ENCODE peak calls at places on chromosomes 5 and 9, in four cellular contexts. F is HCT116, H is A549, E is K562. D is an unnamed sample. For H3K4me1, the result is how much of the 10 kb centered on the place peaks cover.

GRCh38 chr9:23775549-23775948 is 50.5 kb downstream of the ELAVL2 start:
- DNase-seq in E (no peak), F (no peak), H (no peak), D (no peak)

GRCh38 chr5:67021522-67022316 is 174.9 kb downstream of the CD180 start:
- DNase-seq in H (no peak), F (no peak), E (no peak), D (peak)

GRCh38 chr9:125787715-125788114 is 40.5 kb downstream of the PBX3 start:
- DNase-seq in E (no peak), F (no peak), H (no peak), D (no peak)

GRCh38 chr5:72407541-72407940 is 87.4 kb downstream of the PTCD2 start:
- DNase-seq in F (no peak), H (no peak), E (no peak), D (peak)

GRCh38 chr9:21455320-21455719 is 15.1 kb downstream of the IFNA1 start:
- DNase-seq in H (peak), E (no peak), F (peak), D (peak)

GRCh38 chr5:171628344-171628743 is 157.3 kb upstream of the SMIM23 start:
- DNase-seq in E (no peak), H (no peak), F (no peak), D (no peak)

GRCh38 chr5:126920291-126920690 is 110.1 kb downstream of the MARCHF3 start:
- DNase-seq in E (no peak), F (no peak), H (no peak), D (peak)

GRCh38 chr5:137370096-137370495 is 129.0 kb downstream of the SPOCK1 start:
- DNase-seq in H (no peak), F (no peak), E (no peak), D (no peak)

GRCh38 chr5:146206257-146206656 is 2.9 kb downstream of the RBM27 start:
- DNase-seq in F (no peak), H (no peak), E (no peak), D (no peak)

GRCh38 chr9:108156270-108156998 is 666.9 kb upstream of the KLF4 start:
- DNase-seq in E (peak), F (peak), H (peak), D (no peak)

GRCh38 chr9:1619915-1620705 is 395.0 kb upstream of the SMARCA2 start:
- DNase-seq in E (no peak), H (peak), F (no peak), D (no peak)

GRCh38 chr9:33737811-33738606 is 57.4 kb upstream of the PRSS3 start:
- DNase-seq in H (peak), F (peak), E (peak), D (peak)

GRCh38 chr5:117973785-117974184 is 1014.6 kb downstream of the DTWD2 start:
- DNase-seq in H (no peak), E (no peak), F (no peak), D (no peak)

GRCh38 chr5:139985733-139986132 is 57.4 kb downstream of the NRG2 start:
- DNase-seq in E (peak), F (peak), H (peak), D (peak)

GRCh38 chr5:149125386-149125891 is 15.9 kb upstream of the ABLIM3 start:
- DNase-seq in F (no peak), H (no peak), E (peak), D (peak)

GRCh38 chr5:154858972-154859950 is 834 bp downstream of the CNOT8 start:
- DNase-seq in F (no peak), H (peak), E (peak), D (no peak)
- TF ChIP-seq RAD21 in F (no peak), H (no peak), E (no peak), D (no peak)

DNA sequence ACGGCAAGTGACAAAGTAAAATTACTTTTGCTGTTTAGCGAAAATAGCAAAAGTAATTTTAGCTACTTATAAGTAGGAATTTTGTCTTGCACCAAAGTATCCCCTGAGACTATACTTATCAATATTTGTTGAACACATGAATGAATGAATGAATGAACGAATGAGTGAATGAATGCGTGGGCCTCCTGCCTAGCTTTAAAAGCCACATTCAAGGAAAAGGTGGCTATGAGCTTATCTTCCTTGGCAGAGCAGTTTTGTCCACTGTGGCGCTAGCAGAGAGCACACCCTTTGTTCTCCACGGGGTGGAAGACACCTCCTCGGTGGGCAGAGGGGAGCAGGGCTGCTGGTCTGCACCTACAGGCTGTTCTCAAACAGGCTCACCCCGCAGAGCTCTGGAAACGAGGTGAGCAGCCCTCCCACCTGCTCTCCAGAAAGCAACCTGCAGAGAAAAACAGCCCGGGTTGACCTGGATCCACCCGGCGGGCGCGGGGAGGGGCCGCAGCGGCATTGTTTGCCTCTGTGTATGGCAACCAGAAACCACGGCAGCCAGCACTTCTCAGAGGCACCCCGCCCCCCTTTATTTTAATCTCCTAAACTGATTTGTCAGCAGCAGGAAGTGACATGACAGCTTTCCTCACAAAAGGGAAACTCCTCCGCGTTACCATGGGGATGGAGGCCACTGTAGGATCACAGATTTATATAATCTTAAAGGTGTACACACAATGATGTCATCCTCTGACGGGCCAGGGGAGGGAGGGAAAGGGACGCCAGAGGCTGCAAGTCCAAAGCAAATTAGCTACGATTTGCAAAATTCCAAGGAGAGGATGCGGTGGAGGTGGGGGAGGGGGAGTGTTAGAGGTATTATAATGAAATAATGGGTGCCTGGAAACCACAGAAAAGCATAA is 5.9 kb downstream of the DUSP1 start:
- DNase-seq in E (peak), H (peak), F (peak), D (peak)
- H3K4me1 ChIP-seq in E (under half), H (under half), F (under half), D (under half)

DNA sequence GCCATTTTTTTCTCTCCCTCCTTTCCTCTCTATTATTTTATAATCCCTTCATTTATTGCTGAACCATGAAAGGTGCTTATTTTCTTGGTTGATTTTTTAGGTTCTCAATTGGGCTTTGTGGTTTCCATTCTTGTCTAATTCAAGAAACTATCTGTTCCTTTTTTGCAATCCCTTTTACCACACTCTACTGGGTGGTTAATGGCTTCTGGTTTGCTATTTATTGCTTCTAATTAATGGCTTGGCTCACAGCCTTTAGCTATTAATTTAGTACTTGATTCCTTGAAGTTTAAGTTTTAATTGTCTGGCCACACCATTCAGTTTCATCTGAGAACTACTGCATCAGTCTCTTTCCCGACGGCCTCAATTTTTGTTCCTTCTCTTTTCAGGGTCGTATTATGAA is 5.6 kb downstream of the FRRS1L start:
- DNase-seq in E (no peak), F (no peak), H (no peak), D (no peak)
- TF ChIP-seq RAD21 in E (no peak), F (no peak), H (no peak), D (no peak)

DNA sequence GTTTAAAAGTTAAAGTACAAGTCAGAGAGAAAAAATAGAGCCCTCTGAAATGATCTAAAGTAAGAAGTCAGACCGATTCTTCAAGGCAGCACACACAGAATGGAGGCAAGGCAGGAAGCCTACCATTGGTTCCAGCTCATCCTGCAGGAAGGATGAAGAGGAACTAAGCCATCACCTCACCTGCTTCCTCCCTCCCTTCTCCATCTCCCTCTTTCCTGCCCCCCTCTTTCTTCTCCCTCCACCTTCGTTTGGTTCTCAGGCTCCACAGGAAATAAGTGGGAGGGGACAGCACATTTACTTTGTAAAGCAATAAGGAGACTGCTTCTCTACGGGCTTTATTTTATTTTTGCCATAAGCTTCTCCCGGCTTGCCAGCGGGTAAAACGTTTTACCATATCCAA is 213.4 kb downstream of the TRIM32 start:
- DNase-seq in F (no peak), E (no peak), H (no peak), D (no peak)
- H3K4me1 ChIP-seq in F (under half), E (under half), H (under half), D (under half)

GRCh38 chr5:142821733-142822487 is 51.7 kb downstream of the ARHGAP26 start:
- DNase-seq in H (peak), F (peak), E (peak), D (peak)
- TF ChIP-seq RAD21 in H (peak), F (no peak), E (no peak), D (no peak)

GRCh38 chr5:2542821-2543220 is 208.7 kb downstream of the IRX2 start:
- DNase-seq in F (no peak), H (no peak), E (no peak), D (no peak)
- H3K4me1 ChIP-seq in F (under half), H (under half), E (under half), D (under half)

DNA sequence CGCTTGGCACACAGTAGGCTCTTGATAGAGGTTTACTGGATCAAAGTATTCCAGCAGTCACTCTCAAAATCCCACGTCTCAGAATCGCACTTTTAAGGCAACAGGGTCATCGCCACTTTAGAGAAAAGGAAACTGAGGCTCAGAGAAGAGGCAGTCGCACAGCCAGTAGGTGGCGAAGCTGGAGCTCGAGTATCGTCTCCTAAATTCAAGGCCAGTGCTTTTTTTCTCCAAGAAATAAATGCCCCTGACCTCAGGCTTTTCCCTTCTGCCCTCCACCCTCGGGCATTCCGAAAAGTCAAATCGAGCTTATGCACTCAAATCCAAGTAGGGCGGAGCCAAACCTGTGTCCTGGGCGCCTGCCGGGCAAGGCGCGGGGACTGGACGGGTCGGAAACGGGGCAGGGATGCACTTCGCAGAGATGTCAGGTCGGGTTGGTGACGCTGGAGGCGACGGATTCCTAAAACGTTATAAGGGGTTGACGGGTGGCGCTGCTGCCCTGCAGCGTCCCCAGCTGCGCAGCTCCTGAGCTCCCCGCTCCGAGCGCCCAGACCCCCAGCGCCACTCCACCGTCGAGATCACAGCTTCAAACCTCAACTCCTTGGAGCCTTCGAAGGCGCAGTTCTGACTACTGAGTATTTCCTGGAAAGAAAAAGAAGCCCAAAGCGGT is 4.7 kb upstream of the FOXB2 start:
- DNase-seq in F (no peak), H (no peak), E (no peak), D (no peak)
- TF ChIP-seq RAD21 in F (no peak), H (peak), E (no peak), D (no peak)